ENCODE peak calls at places on chromosomes 4 and X, in ten cellular contexts. V is effector CD4-positive, alpha-beta T cell; D is stimulated activated CD4-positive, alpha-beta T cell treated with anti-CD3 and anti-CD28 coated beads, Interleukin-4, amount 100 ng/mL, for 1 hour; E is heart right ventricle; G is right cardiac atrium; Z is HEK293T; C is HCEC 1CT; Y is sciatic nerve; M is foreskin fibroblast; O is amniotic stem cell. S is an unnamed sample.

GRCh38 chrX:32293962-32294708 is 917.2 kb downstream of the DMD start:
- DNase-seq in G (no peak), O (no peak), Z (no peak), E (peak; percentile 3), D (no peak), Y (no peak), M (no peak), V (no peak), C (no peak), S (no peak)

GRCh38 chr4:177385576-177386320 is 56.5 kb downstream of the AGA start:
- DNase-seq in Y (no peak), C (no peak), D (no peak), O (no peak), E (no peak), Z (no peak), V (no peak), G (no peak), M (no peak), S (no peak)

GRCh38 chr4:184902550-184902949 is 76.8 kb upstream of the ACSL1 start:
- DNase-seq in E (no peak), Z (no peak), V (no peak), M (no peak), C (no peak), D (no peak), G (no peak), O (no peak), Y (no peak), S (no peak)

GRCh38 chr4:15343000-15343399 is 84.8 kb upstream of the C1QTNF7 start:
- DNase-seq in Z (no peak), D (no peak), C (no peak), M (no peak), V (no peak), E (no peak), O (no peak), G (no peak), Y (no peak), S (no peak)

GRCh38 chr4:152385551-152385950 is 150.3 kb downstream of the FBXW7 start:
- DNase-seq in Z (peak; percentile 10), M (peak; percentile 9), O (no peak), C (peak; percentile 34), E (no peak), D (no peak), V (no peak), G (no peak), Y (no peak), S (no peak)

GRCh38 chrX:46865281-46865680 is 28.4 kb downstream of the RP2 start:
- DNase-seq in O (peak; percentile 4), G (no peak), Y (no peak), M (peak; percentile 52), E (no peak), D (no peak), Z (no peak), C (peak; percentile 67), V (no peak), S (peak; percentile 32)

GRCh38 chrX:19544693-19545305 is 29.5 kb upstream of the MAP3K15 start:
- DNase-seq in M (peak; percentile 32), E (peak; percentile 22), O (no peak), G (no peak), D (no peak), Y (no peak), V (peak; percentile 23), C (peak; percentile 3), Z (peak; percentile 62), S (peak; percentile 8)

GRCh38 chr4:54268151-54268550 is 39.1 kb downstream of the PDGFRA start:
- DNase-seq in Z (no peak), O (no peak), V (no peak), D (no peak), Y (no peak), M (peak; percentile 65), C (peak; percentile 39), G (no peak), E (no peak), S (no peak)

GRCh38 chrX:17689971-17690409 is 47.3 kb upstream of the SCML1 start:
- DNase-seq in Z (peak; percentile 59), G (no peak), M (peak; percentile 48), Y (no peak), O (peak; percentile 35), E (peak; percentile 48), V (peak; percentile 12), D (peak; percentile 3), C (peak; percentile 25), S (peak; percentile 26)

GRCh38 chrX:16474511-16474910 is 175.4 kb upstream of the S100G start:
- DNase-seq in O (no peak), M (no peak), V (no peak), Y (no peak), D (no peak), G (no peak), C (no peak), Z (no peak), E (no peak), S (no peak)

GRCh38 chrX:153853180-153853901 is 23.0 kb upstream of the PDZD4 start:
- DNase-seq in Y (no peak), D (no peak), M (no peak), C (no peak), G (no peak), O (no peak), E (no peak), V (no peak), Z (no peak), S (no peak)

GRCh38 chrX:109774706-109775105 is 41.6 kb upstream of the ACSL4 start:
- DNase-seq in C (peak; percentile 84), Z (no peak), E (no peak), V (no peak), D (no peak), G (no peak), Y (no peak), O (no peak), M (peak; percentile 67), S (no peak)

GRCh38 chrX:65528705-65529340 is 5.8 kb downstream of the LAS1L start:
- DNase-seq in Y (peak; percentile 70), E (peak; percentile 18), D (peak; percentile 43), Z (peak; percentile 77), V (peak; percentile 50), C (peak; percentile 28), O (no peak), M (peak; percentile 14), G (peak; percentile 33), S (no peak)

GRCh38 chrX:1661048-1661921 is 46.4 kb downstream of the ASMT start:
- DNase-seq in V (peak; percentile 76), M (no peak), Y (no peak), C (no peak), D (peak; percentile 86), O (no peak), G (peak; percentile 43), Z (peak; percentile 25), E (no peak), S (no peak)

GRCh38 chr4:4677825-4678522 is 136.1 kb upstream of the STX18 start:
- DNase-seq in G (no peak), V (no peak), M (peak; percentile 39), O (no peak), D (no peak), Y (no peak), C (peak; percentile 18), E (peak; percentile 5), Z (peak; percentile 48), S (no peak)

GRCh38 chr4:118817178-118817930 is 18.6 kb downstream of the SEC24D start:
- DNase-seq in G (no peak), E (no peak), Y (no peak), Z (no peak), M (no peak), C (no peak), V (no peak), O (no peak), D (no peak), S (no peak)

GRCh38 chr4:8235224-8235623 is 34.3 kb upstream of the HTRA3 start:
- DNase-seq in C (no peak), M (no peak), E (no peak), O (no peak), D (no peak), V (no peak), Z (no peak), G (no peak), Y (no peak), S (no peak)

GRCh38 chr4:21848001-21848400 is 100.6 kb downstream of the KCNIP4 start:
- DNase-seq in Z (no peak), E (no peak), G (no peak), Y (no peak), O (no peak), M (no peak), V (no peak), D (no peak), C (no peak), S (no peak)

GRCh38 chr4:30262379-30262778 is 457.8 kb upstream of the PCDH7 start:
- DNase-seq in V (no peak), E (no peak), Y (no peak), Z (no peak), O (no peak), G (no peak), M (no peak), D (no peak), C (no peak), S (no peak)

GRCh38 chr4:87425711-87426110 is 3.3 kb downstream of the NUDT9 start:
- DNase-seq in C (no peak), E (no peak), O (no peak), D (no peak), Y (no peak), V (no peak), M (no peak), G (no peak), Z (no peak), S (no peak)

GRCh38 chrX:24619647-24620046 is 27.5 kb downstream of the PCYT1B start:
- DNase-seq in M (peak; percentile 39), D (no peak), C (no peak), E (peak; percentile 10), O (no peak), Z (peak; percentile 12), Y (peak; percentile 59), V (no peak), G (peak; percentile 18), S (no peak)

GRCh38 chr4:74654230-74654681 is 140.1 kb downstream of the BTC start:
- DNase-seq in E (no peak), G (no peak), V (no peak), O (no peak), Y (no peak), M (no peak), D (no peak), C (no peak), Z (no peak), S (no peak)

GRCh38 chr4:17580969-17581368 is 4.0 kb downstream of the LAP3 start:
- DNase-seq in Z (no peak), C (no peak), E (no peak), D (no peak), M (no peak), V (no peak), G (no peak), O (no peak), Y (no peak), S (peak; percentile 40)

GRCh38 chr4:13455411-13455810 is 28.7 kb downstream of the RAB28 start:
- DNase-seq in O (no peak), E (no peak), Z (no peak), G (no peak), V (no peak), C (peak; percentile 32), Y (no peak), D (no peak), M (peak; percentile 9), S (no peak)

GRCh38 chrX:100662791-100663190 is 18.8 kb downstream of the SRPX2 start:
- DNase-seq in Y (no peak), C (peak; percentile 66), Z (no peak), O (no peak), V (no peak), G (no peak), D (no peak), E (no peak), M (no peak), S (no peak)

GRCh38 chrX:153161952-153162351 is 17.1 kb upstream of the MAGEA1 start:
- DNase-seq in O (no peak), V (no peak), Z (no peak), M (no peak), Y (no peak), E (no peak), G (no peak), D (no peak), C (no peak), S (no peak)

GRCh38 chrX:152412105-152412504 is 39.0 kb downstream of the GABRA3 start:
- DNase-seq in Z (no peak), G (no peak), O (no peak), M (no peak), C (no peak), E (no peak), D (no peak), V (no peak), Y (no peak), S (no peak)

GRCh38 chr4:180808862-180809261 is 1434.3 kb upstream of the TENM3 start:
- DNase-seq in M (no peak), C (no peak), V (no peak), E (no peak), O (no peak), Z (no peak), Y (no peak), G (no peak), D (no peak), S (no peak)